ENCODE peak calls at places on chromosome 2, in nine cellular contexts. U is hepatic stellate cell; K is GM04504; G is breast epithelium; D is GM03348; B is caudate nucleus; Y is neural crest cell; I is activated naive CD8-positive, alpha-beta T cell treated with anti-CD3 and anti-CD28 coated beads, Interleukin-2, amount 10 ng/mL, durations not matched to agents 7 days and 5 days; A is left cardiac atrium. P is an unnamed sample.

GRCh38 chr2:127517465-127517864 is 8.8 kb downstream of the IWS1 start:
- DNase-seq in D (no peak), K (no peak), B (no peak), A (no peak), Y (no peak), I (no peak), U (no peak), G (no peak), P (no peak)

GRCh38 chr2:238700506-238701050 is 147.3 kb upstream of the TWIST2 start:
- DNase-seq in G (peak; percentile 9), K (no peak), B (no peak), Y (no peak), U (no peak), D (peak; percentile 2), I (no peak), A (no peak), P (no peak)

GRCh38 chr2:169108098-169108884 is 38.9 kb downstream of the DHRS9 start:
- DNase-seq in K (no peak), I (no peak), U (no peak), B (no peak), D (no peak), Y (no peak), A (no peak), G (no peak), P (no peak)

GRCh38 chr2:239283961-239284801 is 116.6 kb downstream of the HDAC4 start:
- DNase-seq in K (no peak), B (no peak), Y (no peak), D (no peak), G (no peak), A (peak; percentile 23), I (peak; percentile 22), U (no peak), P (no peak)

GRCh38 chr2:79716266-79716665 is 203.4 kb downstream of the CTNNA2 start:
- DNase-seq in U (no peak), D (no peak), G (no peak), Y (no peak), I (no peak), A (no peak), K (no peak), B (no peak), P (no peak)

GRCh38 chr2:67503066-67503795 is 106.1 kb downstream of the ETAA1 start:
- DNase-seq in K (peak; percentile 75), A (no peak), D (peak; percentile 72), B (no peak), I (no peak), G (no peak), Y (no peak), U (peak; percentile 51), P (no peak)

GRCh38 chr2:205685314-205686230 is 3.3 kb downstream of the NRP2 start:
- DNase-seq in G (no peak), A (peak; percentile 52), I (peak; percentile 42), B (no peak), Y (no peak), K (no peak), U (peak; percentile 72), D (peak; percentile 84), P (peak; percentile 84)

GRCh38 chr2:222743263-222743865 is 71.9 kb downstream of the MOGAT1 start:
- DNase-seq in A (peak; percentile 32), I (no peak), G (no peak), D (no peak), K (no peak), B (no peak), Y (no peak), U (no peak), P (no peak)

GRCh38 chr2:204127238-204127637 is 190.7 kb downstream of the ICOS start:
- DNase-seq in B (no peak), K (no peak), I (no peak), U (no peak), D (no peak), A (no peak), Y (no peak), G (no peak), P (no peak)

GRCh38 chr2:215921884-215922283 is 91.5 kb downstream of the MREG start:
- DNase-seq in A (peak; percentile 39), U (peak; percentile 37), K (no peak), D (peak; percentile 38), Y (no peak), G (no peak), B (no peak), I (no peak), P (no peak)

GRCh38 chr2:10305254-10305635 is 2.5 kb downstream of the HPCAL1 start:
- DNase-seq in K (no peak), B (no peak), G (no peak), Y (no peak), U (no peak), A (no peak), D (peak; percentile 57), I (peak; percentile 64), P (no peak)

GRCh38 chr2:69975136-69975852 is 13.9 kb upstream of the ASPRV1 start:
- DNase-seq in K (no peak), Y (no peak), I (no peak), D (no peak), A (no peak), B (no peak), U (no peak), G (no peak), P (no peak)

GRCh38 chr2:241412144-241412543 is 56.1 kb downstream of the FARP2 start:
- DNase-seq in Y (no peak), U (no peak), D (no peak), I (no peak), A (no peak), B (no peak), K (peak; percentile 21), G (no peak), P (no peak)

GRCh38 chr2:208718828-208719227 is 312.2 kb downstream of the PTH2R start:
- DNase-seq in B (no peak), K (no peak), A (no peak), Y (no peak), I (no peak), G (no peak), D (no peak), U (no peak), P (no peak)

P was measured in retina.